ENCODE peak calls at places on chromosomes 3 and 15, in ten cellular contexts. One of them, this sample, is unnamed. For H3K4me1, the result is how much of the 10 kb centered on the place peaks cover.

GRCh38 chr15:70528270-70528706 is 235.1 kb downstream of the UACA start:
- DNase-seq in transverse colon: peak
- DNase-seq in endothelial cell of umbilical vein: peak
- DNase-seq in K562: no peak
- DNase-seq in spleen: peak
- DNase-seq in Panc1: no peak
- DNase-seq in SK-N-SH: no peak
- DNase-seq in H1: peak
- DNase-seq in HCT116: peak
- DNase-seq in HepG2: peak
- DNase-seq in this sample: no peak

GRCh38 chr3:128173849-128174248 is 20.6 kb downstream of the EEFSEC start:
- DNase-seq in transverse colon: no peak
- DNase-seq in endothelial cell of umbilical vein: no peak
- DNase-seq in K562: no peak
- DNase-seq in spleen: no peak
- DNase-seq in Panc1: no peak
- DNase-seq in SK-N-SH: peak
- DNase-seq in H1: no peak
- DNase-seq in HCT116: no peak
- DNase-seq in HepG2: peak
- DNase-seq in this sample: no peak

GRCh38 chr15:84023636-84024035 is 211.9 kb upstream of the GOLGA6L4 start:
- DNase-seq in transverse colon: peak
- DNase-seq in endothelial cell of umbilical vein: no peak
- DNase-seq in K562: peak
- DNase-seq in spleen: no peak
- DNase-seq in Panc1: no peak
- DNase-seq in SK-N-SH: peak
- DNase-seq in H1: peak
- DNase-seq in HCT116: peak
- DNase-seq in HepG2: peak
- DNase-seq in this sample: no peak

GRCh38 chr15:64806509-64806908 is 18.9 kb downstream of the PIF1 start:
- DNase-seq in transverse colon: no peak
- DNase-seq in endothelial cell of umbilical vein: no peak
- DNase-seq in K562: no peak
- DNase-seq in spleen: no peak
- DNase-seq in Panc1: no peak
- DNase-seq in SK-N-SH: no peak
- DNase-seq in H1: no peak
- DNase-seq in HCT116: no peak
- DNase-seq in HepG2: no peak
- DNase-seq in this sample: no peak

GRCh38 chr3:51929420-51930003 is 12.2 kb downstream of the RRP9 start:
- DNase-seq in transverse colon: no peak
- DNase-seq in endothelial cell of umbilical vein: no peak
- DNase-seq in K562: peak
- DNase-seq in spleen: no peak
- DNase-seq in Panc1: no peak
- DNase-seq in SK-N-SH: no peak
- DNase-seq in H1: no peak
- DNase-seq in HCT116: no peak
- DNase-seq in HepG2: no peak
- DNase-seq in this sample: peak

GRCh38 chr15:59953392-59953883 is 50.7 kb upstream of the FOXB1 start:
- DNase-seq in transverse colon: peak
- DNase-seq in endothelial cell of umbilical vein: no peak
- DNase-seq in K562: no peak
- DNase-seq in spleen: no peak
- DNase-seq in Panc1: no peak
- DNase-seq in SK-N-SH: no peak
- DNase-seq in H1: no peak
- DNase-seq in HCT116: no peak
- DNase-seq in HepG2: no peak
- DNase-seq in this sample: no peak

GRCh38 chr3:34859741-34860140 is 779.6 kb upstream of the ARPP21 start:
- DNase-seq in transverse colon: no peak
- DNase-seq in endothelial cell of umbilical vein: no peak
- DNase-seq in K562: no peak
- DNase-seq in spleen: no peak
- DNase-seq in Panc1: no peak
- DNase-seq in SK-N-SH: no peak
- DNase-seq in H1: no peak
- DNase-seq in HCT116: no peak
- DNase-seq in HepG2: no peak
- DNase-seq in this sample: no peak

GRCh38 chr3:29280675-29281264 is at the start of gene RBMS3:
- DNase-seq in transverse colon: peak
- DNase-seq in endothelial cell of umbilical vein: peak
- DNase-seq in K562: no peak
- DNase-seq in spleen: peak
- DNase-seq in Panc1: no peak
- DNase-seq in SK-N-SH: peak
- DNase-seq in H1: peak
- DNase-seq in HCT116: peak
- DNase-seq in HepG2: no peak
- DNase-seq in this sample: peak

GRCh38 chr15:27238209-27238608 is 267.2 kb downstream of the GABRG3 start:
- DNase-seq in transverse colon: no peak
- DNase-seq in endothelial cell of umbilical vein: no peak
- DNase-seq in K562: no peak
- DNase-seq in spleen: no peak
- DNase-seq in Panc1: no peak
- DNase-seq in SK-N-SH: no peak
- DNase-seq in H1: peak
- DNase-seq in HCT116: no peak
- DNase-seq in HepG2: no peak
- DNase-seq in this sample: no peak

GRCh38 chr15:63892794-63893441 is 59.2 kb upstream of the HERC1 start:
- DNase-seq in transverse colon: peak
- DNase-seq in endothelial cell of umbilical vein: no peak
- DNase-seq in K562: no peak
- DNase-seq in spleen: peak
- DNase-seq in Panc1: no peak
- DNase-seq in SK-N-SH: no peak
- DNase-seq in H1: no peak
- DNase-seq in HCT116: no peak
- DNase-seq in HepG2: no peak
- DNase-seq in this sample: no peak

DNA sequence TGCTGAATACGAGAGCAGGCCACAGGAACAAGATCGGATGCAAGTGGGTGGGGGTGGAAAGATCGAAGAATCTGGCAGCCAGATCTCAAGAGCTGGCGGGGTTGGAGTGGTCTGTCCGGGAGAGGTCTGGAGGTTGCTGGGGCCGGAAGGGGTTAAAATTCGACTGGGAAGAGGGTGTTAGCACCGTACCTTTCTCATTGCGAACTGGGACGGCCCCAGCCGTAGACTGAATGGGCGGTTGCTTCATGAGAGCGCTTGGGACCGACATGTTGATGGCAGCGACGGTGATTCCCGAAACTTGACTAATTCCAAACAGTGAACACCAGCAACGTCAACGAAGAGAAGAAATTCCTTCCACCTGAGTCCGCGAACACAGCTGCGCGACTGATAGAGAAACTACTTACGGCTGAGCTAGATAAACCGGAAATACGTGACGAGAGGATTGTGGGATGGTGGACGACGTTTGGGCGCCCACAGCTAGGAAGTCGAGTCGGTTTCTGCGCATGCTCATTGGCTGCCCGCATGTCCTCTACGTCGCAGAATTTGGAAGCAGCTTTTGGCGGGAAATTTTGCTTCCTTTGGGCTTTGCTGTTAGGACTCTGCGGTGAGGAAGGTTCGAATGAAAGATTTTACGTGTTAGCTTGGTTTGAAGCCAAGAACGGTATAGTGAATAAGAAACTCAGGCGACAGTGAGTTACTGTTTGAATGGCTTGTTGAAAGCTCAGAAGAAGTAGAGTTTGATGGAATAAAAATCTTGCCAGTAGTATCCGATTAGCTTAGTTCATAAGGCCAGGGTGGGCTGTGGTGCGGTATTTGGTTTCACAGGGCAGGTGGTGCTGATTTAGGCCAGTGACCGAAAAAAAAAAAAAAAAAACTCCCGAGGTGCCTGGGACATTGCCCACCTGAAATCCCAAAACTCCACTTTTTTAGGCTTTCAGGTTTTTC is at the start of gene MFAP1:
- DNase-seq in transverse colon: peak
- DNase-seq in endothelial cell of umbilical vein: peak
- DNase-seq in K562: peak
- DNase-seq in spleen: peak
- DNase-seq in Panc1: peak
- DNase-seq in SK-N-SH: peak
- DNase-seq in H1: peak
- DNase-seq in HCT116: peak
- DNase-seq in HepG2: peak
- DNase-seq in this sample: peak
- H3K4me1 ChIP-seq in transverse colon: under half
- H3K4me1 ChIP-seq in endothelial cell of umbilical vein: under half
- H3K4me1 ChIP-seq in K562: under half
- H3K4me1 ChIP-seq in spleen: half or more
- H3K4me1 ChIP-seq in Panc1: under half
- H3K4me1 ChIP-seq in SK-N-SH: under half
- H3K4me1 ChIP-seq in H1: under half
- H3K4me1 ChIP-seq in HCT116: under half
- H3K4me1 ChIP-seq in HepG2: half or more
- H3K4me1 ChIP-seq in this sample: under half

DNA sequence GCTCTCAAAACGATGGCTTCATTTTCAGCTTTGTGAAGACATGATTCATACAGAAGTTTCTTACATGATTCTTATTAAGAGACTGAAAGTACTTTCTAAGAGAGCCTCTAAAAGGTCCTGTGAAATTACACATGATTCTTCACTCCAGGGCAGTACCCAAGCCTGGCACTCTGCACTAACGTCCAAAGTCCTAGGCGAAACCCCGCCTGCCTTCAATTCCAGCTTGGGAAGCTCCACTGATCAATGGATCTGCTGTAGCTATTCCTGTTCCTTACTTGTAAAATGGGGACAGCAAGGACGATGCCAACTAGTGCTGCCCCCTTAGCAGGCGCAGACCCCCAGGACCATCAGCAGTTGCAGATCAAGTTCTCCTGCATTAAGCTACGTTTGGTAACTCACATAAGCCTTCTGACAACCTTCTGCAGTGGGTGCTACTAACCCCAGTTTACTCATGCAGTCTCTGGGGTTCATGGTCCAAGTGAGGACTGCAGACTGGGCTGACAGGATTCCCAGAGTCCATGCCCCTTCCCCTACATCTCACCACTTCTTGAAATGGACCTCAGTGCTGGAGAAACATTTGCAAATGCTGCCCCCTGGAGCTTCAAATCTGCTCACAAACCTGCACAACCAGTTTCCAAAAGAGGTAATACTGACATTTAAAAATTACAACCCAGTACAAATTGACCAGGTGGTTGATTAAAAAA is 10.6 kb downstream of the CHCHD4 start:
- DNase-seq in transverse colon: no peak
- DNase-seq in endothelial cell of umbilical vein: no peak
- DNase-seq in K562: no peak
- DNase-seq in spleen: no peak
- DNase-seq in Panc1: no peak
- DNase-seq in SK-N-SH: no peak
- DNase-seq in H1: peak
- DNase-seq in HCT116: no peak
- DNase-seq in HepG2: peak
- DNase-seq in this sample: no peak
- TF ChIP-seq POLR2AphosphoS5 in transverse colon: no peak
- TF ChIP-seq POLR2AphosphoS5 in endothelial cell of umbilical vein: no peak
- TF ChIP-seq POLR2AphosphoS5 in K562: no peak
- TF ChIP-seq POLR2AphosphoS5 in spleen: no peak
- TF ChIP-seq POLR2AphosphoS5 in Panc1: no peak
- TF ChIP-seq POLR2AphosphoS5 in SK-N-SH: no peak
- TF ChIP-seq POLR2AphosphoS5 in H1: no peak
- TF ChIP-seq POLR2AphosphoS5 in HCT116: no peak
- TF ChIP-seq POLR2AphosphoS5 in HepG2: no peak
- TF ChIP-seq POLR2AphosphoS5 in this sample: no peak

DNA sequence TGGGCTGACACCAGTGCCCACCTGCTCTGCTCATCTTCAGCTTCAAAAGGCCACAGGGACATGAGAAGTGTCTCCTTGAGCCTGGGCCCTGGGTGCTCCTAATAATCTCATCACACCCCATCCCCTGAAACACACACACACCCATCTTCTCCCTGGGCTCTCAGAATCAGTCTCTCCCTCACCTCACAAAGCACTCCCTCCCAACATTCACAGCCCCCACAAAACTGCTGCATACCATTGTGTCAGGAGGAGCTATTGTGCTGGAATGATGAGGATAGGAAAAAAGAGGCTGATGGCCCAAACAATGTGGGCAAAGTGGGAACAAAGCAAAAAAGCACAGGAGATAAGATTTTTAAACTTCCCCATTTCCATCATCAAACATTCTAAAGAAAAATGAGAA is 16.8 kb downstream of the FOXP1 start:
- DNase-seq in transverse colon: no peak
- DNase-seq in endothelial cell of umbilical vein: no peak
- DNase-seq in K562: no peak
- DNase-seq in spleen: no peak
- DNase-seq in Panc1: no peak
- DNase-seq in SK-N-SH: no peak
- DNase-seq in H1: no peak
- DNase-seq in HCT116: no peak
- DNase-seq in HepG2: no peak
- DNase-seq in this sample: no peak
- H3K4me1 ChIP-seq in transverse colon: under half
- H3K4me1 ChIP-seq in endothelial cell of umbilical vein: under half
- H3K4me1 ChIP-seq in K562: under half
- H3K4me1 ChIP-seq in spleen: under half
- H3K4me1 ChIP-seq in Panc1: under half
- H3K4me1 ChIP-seq in SK-N-SH: under half
- H3K4me1 ChIP-seq in H1: under half
- H3K4me1 ChIP-seq in HCT116: under half
- H3K4me1 ChIP-seq in HepG2: under half
- H3K4me1 ChIP-seq in this sample: under half

DNA sequence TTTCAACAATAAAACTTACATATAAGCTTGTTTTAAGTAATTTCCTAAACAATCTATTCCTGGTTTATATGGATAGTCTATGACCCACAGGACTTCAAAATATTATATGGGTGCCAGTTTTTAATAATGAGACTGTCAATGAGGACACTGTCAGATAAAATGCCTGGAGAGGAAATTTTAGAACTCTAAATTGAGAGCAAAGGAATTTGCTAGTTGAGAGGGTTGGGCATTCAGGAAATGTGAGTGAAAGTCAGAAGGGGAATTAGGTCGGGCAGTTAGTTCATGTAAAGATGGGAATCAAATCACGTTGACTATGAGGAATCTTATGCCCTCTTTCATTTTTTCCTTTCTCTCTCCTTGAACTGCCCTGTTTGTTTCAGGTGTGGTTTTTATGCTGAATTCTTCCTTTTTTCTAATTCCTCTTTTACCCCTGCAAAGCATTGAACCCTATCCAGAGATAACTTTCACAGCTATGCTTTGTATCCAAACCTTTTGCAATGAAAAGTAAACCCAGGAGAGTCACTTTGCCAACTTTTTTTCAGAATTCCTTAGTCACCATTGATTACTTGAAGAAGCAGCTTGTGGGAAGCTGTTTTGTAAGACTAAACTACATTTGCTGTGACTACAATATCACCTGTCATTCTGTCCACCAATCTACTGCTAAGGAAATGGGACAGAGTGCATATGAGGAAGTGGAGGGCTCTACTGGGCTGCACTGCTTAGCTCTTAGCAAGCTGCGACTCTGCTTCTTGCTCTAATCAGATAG is 27.8 kb downstream of the CHP1 start:
- DNase-seq in transverse colon: peak
- DNase-seq in endothelial cell of umbilical vein: no peak
- DNase-seq in K562: no peak
- DNase-seq in spleen: no peak
- DNase-seq in Panc1: no peak
- DNase-seq in SK-N-SH: no peak
- DNase-seq in H1: no peak
- DNase-seq in HCT116: no peak
- DNase-seq in HepG2: peak
- DNase-seq in this sample: no peak
- TF ChIP-seq POLR2AphosphoS5 in transverse colon: peak
- TF ChIP-seq POLR2AphosphoS5 in endothelial cell of umbilical vein: no peak
- TF ChIP-seq POLR2AphosphoS5 in K562: no peak
- TF ChIP-seq POLR2AphosphoS5 in spleen: no peak
- TF ChIP-seq POLR2AphosphoS5 in Panc1: no peak
- TF ChIP-seq POLR2AphosphoS5 in SK-N-SH: no peak
- TF ChIP-seq POLR2AphosphoS5 in H1: no peak
- TF ChIP-seq POLR2AphosphoS5 in HCT116: no peak
- TF ChIP-seq POLR2AphosphoS5 in HepG2: no peak
- TF ChIP-seq POLR2AphosphoS5 in this sample: no peak

This sample was measured in suprapubic skin.